ENCODE peak calls at places on chromosomes 2 and 18, in four cellular contexts. One of them, this sample, is unnamed.

GRCh38 chr2:16664052-16664731 is 1.4 kb downstream of the CYRIA start:
- DNase-seq in Calu3: no peak
- DNase-seq in memory B cell: peak
- DNase-seq in choroid plexus epithelial cell: peak
- DNase-seq in this sample: peak

GRCh38 chr2:96907405-96908041 is 37.6 kb upstream of the SEMA4C start:
- DNase-seq in Calu3: no peak
- DNase-seq in memory B cell: no peak
- DNase-seq in choroid plexus epithelial cell: peak
- DNase-seq in this sample: no peak

GRCh38 chr2:183029219-183029618 is 9.0 kb downstream of the NCKAP1 start:
- DNase-seq in choroid plexus epithelial cell: peak
- DNase-seq in Calu3: no peak
- DNase-seq in memory B cell: no peak
- DNase-seq in this sample: no peak

GRCh38 chr2:108573070-108573469 is 38.8 kb downstream of the LIMS1 start:
- DNase-seq in choroid plexus epithelial cell: peak
- DNase-seq in Calu3: no peak
- DNase-seq in memory B cell: no peak
- DNase-seq in this sample: no peak

GRCh38 chr2:219388127-219388844 is 574 bp upstream of the DNPEP start:
- DNase-seq in choroid plexus epithelial cell: peak
- DNase-seq in memory B cell: peak
- DNase-seq in Calu3: peak
- DNase-seq in this sample: peak

GRCh38 chr2:159879061-159879604 is 81.1 kb upstream of the CD302 start:
- DNase-seq in choroid plexus epithelial cell: peak
- DNase-seq in Calu3: no peak
- DNase-seq in memory B cell: no peak
- DNase-seq in this sample: peak

GRCh38 chr18:50791599-50792438 is 28.0 kb downstream of the MRO start:
- DNase-seq in Calu3: no peak
- DNase-seq in memory B cell: no peak
- DNase-seq in choroid plexus epithelial cell: no peak
- DNase-seq in this sample: no peak

GRCh38 chr2:73925033-73925704 is 1.5 kb upstream of the DGUOK start:
- DNase-seq in choroid plexus epithelial cell: no peak
- DNase-seq in memory B cell: no peak
- DNase-seq in Calu3: no peak
- DNase-seq in this sample: no peak

GRCh38 chr2:206160124-206160806 is 570 bp downstream of the EEF1B2 start:
- DNase-seq in Calu3: peak
- DNase-seq in choroid plexus epithelial cell: peak
- DNase-seq in memory B cell: no peak
- DNase-seq in this sample: peak

GRCh38 chr2:215981135-215981534 is 32.2 kb downstream of the MREG start:
- DNase-seq in Calu3: no peak
- DNase-seq in memory B cell: no peak
- DNase-seq in choroid plexus epithelial cell: no peak
- DNase-seq in this sample: no peak

GRCh38 chr2:8086796-8087479 is 594.9 kb upstream of the ID2 start:
- DNase-seq in choroid plexus epithelial cell: peak
- DNase-seq in memory B cell: no peak
- DNase-seq in Calu3: peak
- DNase-seq in this sample: no peak